ENCODE peak calls at places on chromosomes 5 and 9, in eight cellular contexts. One of them, this sample, is unnamed.

GRCh38 chr5:136729901-136730355 is 364.6 kb upstream of the TRPC7 start:
- DNase-seq in ovary: no peak
- DNase-seq in upper lobe of left lung: no peak
- DNase-seq in tibial nerve: no peak
- DNase-seq in stomach: no peak
- DNase-seq in IMR-90: peak; percentile 72
- DNase-seq in uterus: no peak
- DNase-seq in HCT116: peak; percentile 34
- DNase-seq in this sample: no peak

GRCh38 chr5:113692466-113693204 is 179.1 kb downstream of the YTHDC2 start:
- DNase-seq in ovary: no peak
- DNase-seq in tibial nerve: no peak
- DNase-seq in upper lobe of left lung: no peak
- DNase-seq in stomach: no peak
- DNase-seq in uterus: no peak
- DNase-seq in HCT116: no peak
- DNase-seq in IMR-90: no peak
- DNase-seq in this sample: no peak

GRCh38 chr9:124758061-124758460 is 13.1 kb downstream of the NR6A1 start:
- DNase-seq in stomach: no peak
- DNase-seq in ovary: no peak
- DNase-seq in HCT116: no peak
- DNase-seq in upper lobe of left lung: no peak
- DNase-seq in IMR-90: no peak
- DNase-seq in tibial nerve: no peak
- DNase-seq in uterus: no peak
- DNase-seq in this sample: no peak

GRCh38 chr9:88777498-88778312 is 213.6 kb upstream of the S1PR3 start:
- DNase-seq in uterus: no peak
- DNase-seq in HCT116: no peak
- DNase-seq in IMR-90: peak; percentile 60
- DNase-seq in tibial nerve: no peak
- DNase-seq in ovary: no peak
- DNase-seq in upper lobe of left lung: peak; percentile 58
- DNase-seq in stomach: no peak
- DNase-seq in this sample: no peak

GRCh38 chr9:89137548-89138462 is 40.8 kb downstream of the SHC3 start:
- DNase-seq in tibial nerve: peak; percentile 83
- DNase-seq in upper lobe of left lung: no peak
- DNase-seq in ovary: peak; percentile 40
- DNase-seq in stomach: no peak
- DNase-seq in IMR-90: peak; percentile 95
- DNase-seq in HCT116: peak; percentile 59
- DNase-seq in uterus: peak; percentile 74
- DNase-seq in this sample: peak; percentile 15

GRCh38 chr9:107049046-107049824 is 186.3 kb downstream of the ZNF462 start:
- DNase-seq in HCT116: no peak
- DNase-seq in tibial nerve: no peak
- DNase-seq in upper lobe of left lung: peak; percentile 10
- DNase-seq in ovary: no peak
- DNase-seq in uterus: no peak
- DNase-seq in stomach: no peak
- DNase-seq in IMR-90: no peak
- DNase-seq in this sample: no peak

GRCh38 chr9:36040271-36040925 is 3.7 kb downstream of the RECK start:
- DNase-seq in IMR-90: peak; percentile 72
- DNase-seq in stomach: no peak
- DNase-seq in HCT116: no peak
- DNase-seq in ovary: no peak
- DNase-seq in uterus: no peak
- DNase-seq in tibial nerve: no peak
- DNase-seq in upper lobe of left lung: no peak
- DNase-seq in this sample: no peak

GRCh38 chr9:128149001-128149701 is at the start of gene LCN2:
- DNase-seq in stomach: peak; percentile 84
- DNase-seq in upper lobe of left lung: no peak
- DNase-seq in IMR-90: no peak
- DNase-seq in tibial nerve: no peak
- DNase-seq in ovary: no peak
- DNase-seq in HCT116: peak; percentile 48
- DNase-seq in uterus: no peak
- DNase-seq in this sample: peak; percentile 87

GRCh38 chr5:157915638-157916037 is 56.7 kb upstream of the CLINT1 start:
- DNase-seq in ovary: peak; percentile 65
- DNase-seq in IMR-90: peak; percentile 13
- DNase-seq in stomach: peak; percentile 96
- DNase-seq in upper lobe of left lung: no peak
- DNase-seq in tibial nerve: peak; percentile 61
- DNase-seq in HCT116: no peak
- DNase-seq in uterus: peak; percentile 53
- DNase-seq in this sample: peak; percentile 56

GRCh38 chr9:92668746-92669526 is 995 bp downstream of the IPPK start:
- DNase-seq in upper lobe of left lung: no peak
- DNase-seq in stomach: no peak
- DNase-seq in IMR-90: peak; percentile 65
- DNase-seq in HCT116: no peak
- DNase-seq in uterus: no peak
- DNase-seq in tibial nerve: no peak
- DNase-seq in ovary: no peak
- DNase-seq in this sample: no peak

GRCh38 chr9:128765499-128765898 is 6.2 kb downstream of the ZER1 start:
- DNase-seq in IMR-90: no peak
- DNase-seq in uterus: no peak
- DNase-seq in tibial nerve: no peak
- DNase-seq in stomach: no peak
- DNase-seq in ovary: no peak
- DNase-seq in upper lobe of left lung: no peak
- DNase-seq in HCT116: no peak
- DNase-seq in this sample: no peak

GRCh38 chr5:151141535-151141934 is 16.0 kb downstream of the ANXA6 start:
- DNase-seq in upper lobe of left lung: no peak
- DNase-seq in uterus: peak; percentile 64
- DNase-seq in ovary: peak; percentile 34
- DNase-seq in HCT116: no peak
- DNase-seq in stomach: no peak
- DNase-seq in IMR-90: peak; percentile 25
- DNase-seq in tibial nerve: no peak
- DNase-seq in this sample: no peak

GRCh38 chr5:40578501-40579451 is 100.9 kb upstream of the PTGER4 start:
- DNase-seq in tibial nerve: no peak
- DNase-seq in uterus: no peak
- DNase-seq in ovary: no peak
- DNase-seq in upper lobe of left lung: no peak
- DNase-seq in stomach: no peak
- DNase-seq in IMR-90: peak; percentile 46
- DNase-seq in HCT116: no peak
- DNase-seq in this sample: no peak

GRCh38 chr9:4832786-4833579 is 40.2 kb downstream of the RCL1 start:
- DNase-seq in HCT116: peak; percentile 94
- DNase-seq in tibial nerve: no peak
- DNase-seq in uterus: no peak
- DNase-seq in IMR-90: peak; percentile 100
- DNase-seq in upper lobe of left lung: no peak
- DNase-seq in stomach: no peak
- DNase-seq in ovary: no peak
- DNase-seq in this sample: no peak

GRCh38 chr9:85527331-85528015 is 214.3 kb downstream of the AGTPBP1 start:
- DNase-seq in stomach: no peak
- DNase-seq in upper lobe of left lung: no peak
- DNase-seq in tibial nerve: no peak
- DNase-seq in uterus: no peak
- DNase-seq in HCT116: no peak
- DNase-seq in IMR-90: no peak
- DNase-seq in ovary: no peak
- DNase-seq in this sample: no peak

GRCh38 chr5:127517480-127518318 is at the start of gene PRRC1:
- DNase-seq in upper lobe of left lung: peak; percentile 96
- DNase-seq in ovary: peak; percentile 73
- DNase-seq in uterus: peak; percentile 78
- DNase-seq in tibial nerve: peak; percentile 56
- DNase-seq in HCT116: peak; percentile 59
- DNase-seq in IMR-90: peak; percentile 81
- DNase-seq in stomach: peak; percentile 84
- DNase-seq in this sample: peak; percentile 77

GRCh38 chr5:127515693-127516440 is 1.6 kb upstream of the PRRC1 start:
- DNase-seq in stomach: no peak
- DNase-seq in tibial nerve: no peak
- DNase-seq in uterus: no peak
- DNase-seq in HCT116: no peak
- DNase-seq in IMR-90: no peak
- DNase-seq in ovary: no peak
- DNase-seq in upper lobe of left lung: no peak
- DNase-seq in this sample: no peak

GRCh38 chr5:127517110-127517479 is 345 bp upstream of the PRRC1 start:
- DNase-seq in tibial nerve: no peak
- DNase-seq in stomach: no peak
- DNase-seq in IMR-90: peak; percentile 23
- DNase-seq in HCT116: no peak
- DNase-seq in upper lobe of left lung: no peak
- DNase-seq in ovary: no peak
- DNase-seq in uterus: no peak
- DNase-seq in this sample: no peak

GRCh38 chr5:127519527-127519926 is 2.1 kb downstream of the PRRC1 start:
- DNase-seq in tibial nerve: no peak
- DNase-seq in HCT116: no peak
- DNase-seq in ovary: no peak
- DNase-seq in upper lobe of left lung: no peak
- DNase-seq in uterus: no peak
- DNase-seq in IMR-90: peak; percentile 30
- DNase-seq in stomach: no peak
- DNase-seq in this sample: no peak

DNA sequence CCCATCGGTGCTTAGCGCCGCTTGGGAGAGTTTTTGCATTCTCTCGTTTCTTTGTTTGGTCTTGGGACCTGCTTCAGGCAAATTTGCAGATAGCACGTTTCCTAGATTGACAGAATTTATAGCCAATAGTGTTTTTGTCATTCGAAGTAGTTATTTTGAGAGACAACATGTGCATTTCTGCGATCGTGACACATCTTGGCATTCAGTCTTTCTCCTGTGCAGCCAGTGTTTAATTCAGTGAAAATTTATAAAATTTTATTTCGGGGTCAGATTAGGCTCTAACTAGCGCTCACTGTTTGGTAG is 830 bp downstream of the PRRC1 start:
- DNase-seq in stomach: no peak
- DNase-seq in tibial nerve: no peak
- DNase-seq in IMR-90: peak; percentile 57
- DNase-seq in HCT116: no peak
- DNase-seq in ovary: no peak
- DNase-seq in uterus: no peak
- DNase-seq in upper lobe of left lung: no peak
- DNase-seq in this sample: no peak
- TF ChIP-seq POLR2A in stomach: no peak
- TF ChIP-seq POLR2A in tibial nerve: no peak
- TF ChIP-seq POLR2A in IMR-90: no peak
- TF ChIP-seq POLR2A in HCT116: no peak
- TF ChIP-seq POLR2A in ovary: no peak
- TF ChIP-seq POLR2A in uterus: no peak
- TF ChIP-seq POLR2A in upper lobe of left lung: no peak
- TF ChIP-seq POLR2A in this sample: no peak

GRCh38 chr5:166961938-166962337 is 1329.5 kb upstream of the WWC1 start:
- DNase-seq in ovary: no peak
- DNase-seq in upper lobe of left lung: no peak
- DNase-seq in stomach: no peak
- DNase-seq in IMR-90: no peak
- DNase-seq in uterus: no peak
- DNase-seq in HCT116: no peak
- DNase-seq in tibial nerve: no peak
- DNase-seq in this sample: no peak

GRCh38 chr5:166962470-166962869 is 1329.0 kb upstream of the WWC1 start:
- DNase-seq in HCT116: no peak
- DNase-seq in uterus: no peak
- DNase-seq in stomach: no peak
- DNase-seq in upper lobe of left lung: no peak
- DNase-seq in tibial nerve: no peak
- DNase-seq in ovary: no peak
- DNase-seq in IMR-90: no peak
- DNase-seq in this sample: no peak

GRCh38 chr5:166957763-166958162 is 1333.7 kb upstream of the WWC1 start:
- DNase-seq in uterus: no peak
- DNase-seq in upper lobe of left lung: no peak
- DNase-seq in tibial nerve: no peak
- DNase-seq in HCT116: no peak
- DNase-seq in IMR-90: no peak
- DNase-seq in stomach: no peak
- DNase-seq in ovary: no peak
- DNase-seq in this sample: no peak

GRCh38 chr5:166961028-166961427 is 1330.4 kb upstream of the WWC1 start:
- DNase-seq in uterus: no peak
- DNase-seq in tibial nerve: no peak
- DNase-seq in stomach: no peak
- DNase-seq in ovary: no peak
- DNase-seq in IMR-90: peak; percentile 0
- DNase-seq in HCT116: no peak
- DNase-seq in upper lobe of left lung: no peak
- DNase-seq in this sample: no peak
- TF ChIP-seq CTCF in uterus: no peak
- TF ChIP-seq CTCF in tibial nerve: peak; percentile 8
- TF ChIP-seq CTCF in stomach: peak; percentile 12
- TF ChIP-seq CTCF in ovary: no peak
- TF ChIP-seq CTCF in IMR-90: peak; percentile 28
- TF ChIP-seq CTCF in HCT116: peak; percentile 24
- TF ChIP-seq CTCF in upper lobe of left lung: no peak
- TF ChIP-seq CTCF in this sample: peak; percentile 28

DNA sequence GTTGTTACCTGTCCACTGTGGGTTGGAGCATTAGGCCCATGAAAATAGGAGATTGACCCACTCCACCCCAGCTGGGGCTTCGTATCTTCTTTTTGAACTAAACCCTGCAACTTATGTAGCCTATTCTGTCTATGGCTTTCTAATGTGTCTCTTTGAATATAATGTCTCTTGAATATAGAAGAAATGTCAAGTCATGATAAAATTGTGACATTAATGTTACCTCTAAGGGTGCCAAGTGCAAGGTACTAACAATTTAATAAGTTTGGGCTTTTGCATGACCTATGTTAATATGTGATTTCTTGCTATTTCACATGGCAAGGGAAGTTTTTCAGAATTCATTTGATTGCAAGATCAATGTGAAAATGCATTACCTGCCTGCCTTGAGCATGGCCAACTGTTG is 40.4 kb upstream of the PUM3 start:
- DNase-seq in HCT116: no peak
- DNase-seq in uterus: no peak
- DNase-seq in stomach: no peak
- DNase-seq in tibial nerve: no peak
- DNase-seq in IMR-90: no peak
- DNase-seq in upper lobe of left lung: no peak
- DNase-seq in ovary: no peak
- DNase-seq in this sample: no peak
- TF ChIP-seq POLR2A in HCT116: no peak
- TF ChIP-seq POLR2A in uterus: no peak
- TF ChIP-seq POLR2A in stomach: no peak
- TF ChIP-seq POLR2A in tibial nerve: no peak
- TF ChIP-seq POLR2A in IMR-90: no peak
- TF ChIP-seq POLR2A in upper lobe of left lung: no peak
- TF ChIP-seq POLR2A in ovary: no peak
- TF ChIP-seq POLR2A in this sample: no peak

DNA sequence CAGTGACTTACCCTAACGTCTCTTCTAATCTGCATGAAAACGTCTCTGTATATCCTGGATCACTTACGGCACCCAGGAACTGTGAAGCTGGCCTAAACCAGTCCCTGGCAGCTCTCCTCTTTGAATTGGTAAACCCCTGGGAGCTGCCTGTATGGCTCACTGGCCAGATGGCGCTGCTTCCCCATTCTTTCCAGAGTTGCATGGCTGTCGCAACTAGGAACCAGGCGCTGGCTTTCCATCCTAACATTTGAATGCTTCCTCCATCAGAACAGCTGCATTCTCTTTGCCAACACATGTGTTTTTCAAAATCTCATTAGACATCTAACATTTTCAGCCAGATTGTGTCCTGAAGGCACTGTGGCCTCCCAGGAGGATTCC is 8.0 kb upstream of the PCA3 start:
- DNase-seq in stomach: no peak
- DNase-seq in ovary: no peak
- DNase-seq in HCT116: no peak
- DNase-seq in upper lobe of left lung: no peak
- DNase-seq in tibial nerve: peak; percentile 12
- DNase-seq in IMR-90: peak; percentile 41
- DNase-seq in uterus: no peak
- DNase-seq in this sample: peak; percentile 6
- TF ChIP-seq CTCF in stomach: no peak
- TF ChIP-seq CTCF in ovary: no peak
- TF ChIP-seq CTCF in HCT116: peak; percentile 33
- TF ChIP-seq CTCF in upper lobe of left lung: no peak
- TF ChIP-seq CTCF in tibial nerve: no peak
- TF ChIP-seq CTCF in IMR-90: peak; percentile 43
- TF ChIP-seq CTCF in uterus: no peak
- TF ChIP-seq CTCF in this sample: no peak